ENCODE peak calls at places on chromosome 15, in four cellular contexts. G is colonic mucosa, B is coronary artery, Z is Karpas-422. P is an unnamed sample.

GRCh38 chr15:67828379-67828968 is 3.2 kb downstream of the SKOR1 start:
- DNase-seq in Z (no peak), B (no peak), G (no peak), P (no peak)

GRCh38 chr15:39426552-39427532 is 154.0 kb upstream of the THBS1 start:
- DNase-seq in B (no peak), Z (peak), G (no peak), P (no peak)

GRCh38 chr15:94098877-94099606 is 132.3 kb upstream of the MCTP2 start:
- DNase-seq in B (no peak), Z (no peak), G (no peak), P (no peak)

GRCh38 chr15:58070801-58071418 is 5.4 kb upstream of the ALDH1A2 start:
- DNase-seq in Z (peak), G (peak), B (no peak), P (no peak)

GRCh38 chr15:28890711-28891495 is 5.1 kb downstream of the APBA2 start:
- DNase-seq in B (no peak), Z (peak), G (no peak), P (no peak)

GRCh38 chr15:91135201-91136130 is 35.4 kb downstream of the SV2B start:
- DNase-seq in Z (no peak), G (no peak), B (no peak), P (no peak)

GRCh38 chr15:63322541-63322940 is 45.1 kb downstream of the APH1B start:
- DNase-seq in G (no peak), Z (peak), B (no peak), P (no peak)

GRCh38 chr15:70083946-70084345 is 13.8 kb downstream of the TLE3 start:
- DNase-seq in B (no peak), G (no peak), Z (no peak), P (no peak)

GRCh38 chr15:38853608-38854007 is 289.0 kb upstream of the RASGRP1 start:
- DNase-seq in B (no peak), Z (peak), G (no peak), P (no peak)

GRCh38 chr15:101565377-101565776 is 75.9 kb upstream of the PCSK6 start:
- DNase-seq in B (no peak), Z (no peak), G (peak), P (no peak)

GRCh38 chr15:54722342-54722986 is 474.3 kb downstream of the RSL24D1 start:
- DNase-seq in G (no peak), B (no peak), Z (no peak), P (no peak)

GRCh38 chr15:51093865-51094605 is 671 bp downstream of the TNFAIP8L3 start:
- DNase-seq in Z (no peak), B (peak), G (peak), P (no peak)

GRCh38 chr15:40087991-40088928 is 20.4 kb downstream of the BMF start:
- DNase-seq in B (peak), G (no peak), Z (no peak), P (no peak)

GRCh38 chr15:90496791-90497190 is 32.9 kb upstream of the CRTC3 start:
- DNase-seq in Z (no peak), B (no peak), G (no peak), P (no peak)

GRCh38 chr15:56244237-56244810 is 645 bp upstream of the RFX7 start:
- DNase-seq in Z (peak), G (peak), B (peak), P (no peak)
- H3K27ac ChIP-seq in Z (peak), G (peak), B (peak), P (peak)

DNA sequence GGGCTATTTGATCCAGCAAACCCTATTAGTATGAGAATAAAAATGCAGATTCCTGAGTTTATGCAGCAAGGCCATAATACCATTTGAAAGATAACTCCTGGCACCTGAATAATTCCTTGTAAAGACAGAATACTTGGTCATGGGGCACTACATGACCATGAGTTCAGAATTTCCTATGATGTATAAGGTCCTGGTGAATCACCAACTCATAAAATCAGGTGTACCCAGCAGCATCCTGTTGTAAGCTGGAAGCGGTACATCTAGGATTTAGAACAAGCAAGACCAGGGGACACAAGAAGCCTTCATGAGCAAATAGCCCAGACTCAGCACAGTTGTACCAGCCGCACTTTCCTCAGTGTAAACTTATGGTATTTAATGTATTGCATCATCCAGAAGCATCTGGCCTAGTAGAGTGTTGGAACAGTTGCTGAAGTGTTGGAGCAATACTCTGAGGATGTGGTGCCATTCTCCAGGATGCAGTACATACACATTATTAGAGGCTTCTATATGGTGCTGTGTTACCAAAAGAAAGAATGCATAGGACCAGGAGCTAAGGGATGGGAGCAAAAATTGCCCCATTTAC is 233.4 kb downstream of the SQOR start:
- DNase-seq in G (no peak), B (no peak), Z (no peak), P (no peak)
- H3K27ac ChIP-seq in G (no peak), B (no peak), Z (no peak), P (no peak)

GRCh38 chr15:65385868-65386253 is 8.1 kb upstream of the IGDCC3 start:
- DNase-seq in G (no peak), Z (no peak), B (no peak), P (no peak)
- H3K27ac ChIP-seq in G (no peak), Z (no peak), B (no peak), P (peak)

GRCh38 chr15:85313339-85313738 is 67.1 kb upstream of the AKAP13 start:
- DNase-seq in G (no peak), Z (no peak), B (no peak), P (no peak)

GRCh38 chr15:85311647-85312046 is 68.8 kb upstream of the AKAP13 start:
- DNase-seq in B (no peak), Z (no peak), G (no peak), P (no peak)

GRCh38 chr15:85314139-85314538 is 66.3 kb upstream of the AKAP13 start:
- DNase-seq in G (no peak), Z (no peak), B (no peak), P (no peak)

GRCh38 chr15:85312486-85312885 is 67.9 kb upstream of the AKAP13 start:
- DNase-seq in Z (no peak), B (no peak), G (no peak), P (no peak)

DNA sequence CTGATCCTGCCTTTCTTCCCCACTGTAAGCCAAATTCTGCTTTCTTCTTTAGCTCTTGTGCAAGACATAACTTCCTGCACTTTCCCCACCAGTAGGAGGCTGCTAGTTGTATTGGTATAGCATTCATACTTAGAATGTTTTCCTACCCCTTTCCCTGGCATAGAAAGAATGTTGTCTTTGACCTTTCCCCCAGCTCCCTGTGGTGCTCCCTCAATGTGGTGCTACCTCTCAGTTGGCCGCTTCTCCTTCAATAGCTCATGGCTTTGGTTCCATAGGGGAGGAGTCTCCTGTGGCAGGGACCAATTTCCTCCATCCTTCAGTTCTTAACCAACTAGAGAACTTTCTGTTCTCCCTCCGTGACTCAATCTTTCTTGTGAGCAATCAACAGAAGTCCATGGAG is 67.5 kb upstream of the AKAP13 start:
- DNase-seq in B (no peak), G (no peak), Z (no peak), P (no peak)
- H3K27ac ChIP-seq in B (no peak), G (no peak), Z (no peak), P (no peak)

DNA sequence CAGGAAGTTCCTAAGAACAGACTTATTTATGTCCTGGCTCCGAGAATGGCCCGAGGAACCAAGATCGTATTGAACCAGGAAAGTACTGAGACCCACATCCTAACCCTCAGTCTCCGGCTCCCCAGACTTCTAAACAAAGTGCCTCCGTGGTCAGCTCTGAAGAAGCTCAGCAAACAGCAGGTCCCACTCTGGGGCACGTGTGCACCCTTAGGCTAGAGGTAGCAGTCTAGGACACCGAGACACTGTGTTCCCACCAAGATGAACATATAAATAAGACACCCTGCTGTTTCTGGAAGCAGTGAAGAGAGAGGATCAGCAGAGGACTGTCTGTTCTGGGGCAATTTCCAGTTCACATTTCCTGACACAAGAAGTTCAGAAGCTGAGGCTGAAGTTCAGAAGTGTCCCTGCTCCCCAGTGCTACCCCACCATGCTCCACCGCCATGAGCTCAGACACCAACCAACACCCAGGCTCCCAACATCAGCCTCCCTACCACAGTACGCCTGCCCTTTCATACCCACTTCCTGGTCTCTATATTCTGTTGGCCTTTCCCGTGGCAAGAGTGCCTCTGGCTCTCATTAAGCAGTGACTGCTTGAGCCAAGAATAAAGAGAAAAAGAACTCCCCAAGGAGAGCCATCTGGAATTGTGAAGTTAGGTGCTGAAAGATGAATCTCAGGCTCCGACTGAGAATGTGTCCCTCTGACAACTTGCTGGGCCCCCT is 307.2 kb downstream of the NTRK3 start:
- DNase-seq in B (no peak), Z (no peak), G (no peak), P (no peak)
- H3K27ac ChIP-seq in B (peak), Z (no peak), G (no peak), P (peak)

GRCh38 chr15:71780349-71780976 is 29.9 kb upstream of the NR2E3 start:
- DNase-seq in B (peak), G (no peak), Z (peak), P (no peak)

GRCh38 chr15:71781965-71782265 is 28.4 kb upstream of the NR2E3 start:
- DNase-seq in G (no peak), B (no peak), Z (no peak), P (no peak)

GRCh38 chr15:71781179-71781964 is 29.0 kb upstream of the NR2E3 start:
- DNase-seq in Z (no peak), B (peak), G (no peak), P (no peak)

GRCh38 chr15:71777216-71777943 is 33.0 kb upstream of the NR2E3 start:
- DNase-seq in G (no peak), B (no peak), Z (no peak), P (no peak)

DNA sequence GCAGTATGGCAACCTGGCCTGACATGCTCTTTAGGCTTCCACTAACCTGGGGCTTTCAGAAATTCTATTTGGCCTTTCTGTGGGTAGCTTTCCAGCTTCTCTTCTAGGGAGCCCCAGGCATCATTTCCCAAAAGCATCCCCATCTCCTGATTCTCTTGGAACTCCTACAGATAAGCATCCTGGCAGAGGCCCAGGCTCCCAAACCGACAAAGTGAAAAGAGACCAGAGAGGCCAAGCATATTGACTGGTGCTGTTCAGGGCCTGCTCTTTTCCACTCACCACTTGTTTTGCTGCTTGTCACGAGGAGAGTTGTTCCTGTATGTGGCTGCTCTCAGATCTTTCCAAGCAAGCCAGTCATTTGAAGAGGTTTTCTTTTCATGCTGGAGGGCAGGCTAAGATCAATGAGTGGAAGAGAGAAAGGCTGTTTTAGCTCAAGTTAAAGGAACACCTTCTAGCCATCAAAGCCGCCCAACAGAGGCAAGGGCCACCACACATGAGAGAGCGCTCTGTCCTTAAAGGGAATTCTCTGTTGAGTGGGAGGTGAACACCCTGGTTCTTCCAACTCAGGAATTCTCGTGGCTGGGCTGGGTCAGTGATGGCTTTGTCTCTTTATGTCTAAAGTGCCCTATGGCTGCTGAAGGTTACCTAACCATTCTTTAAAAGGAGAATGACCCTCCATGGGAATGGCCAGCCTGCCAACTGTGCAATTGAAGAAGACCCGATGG is 31.1 kb upstream of the NR2E3 start:
- DNase-seq in B (no peak), Z (no peak), G (no peak), P (no peak)
- H3K27ac ChIP-seq in B (no peak), Z (no peak), G (no peak), P (no peak)

GRCh38 chr15:44780608-44781007 is 44.3 kb downstream of the TRIM69 start:
- DNase-seq in Z (no peak), B (no peak), G (no peak), P (no peak)
- H3K27ac ChIP-seq in Z (no peak), B (no peak), G (no peak), P (no peak)

GRCh38 chr15:41798607-41799487 is 24.6 kb downstream of the MAPKBP1 start:
- DNase-seq in B (no peak), Z (no peak), G (no peak), P (no peak)
- H3K27ac ChIP-seq in B (no peak), Z (no peak), G (no peak), P (peak)

P was measured in esophagus squamous epithelium.